ENCODE peak calls at places on chromosomes 1 and 21, in four cellular contexts. E is K562, C is GM12878, N is HepG2. Y is an unnamed sample.

GRCh38 chr1:204455063-204455830 is 39.4 kb downstream of the PIK3C2B start:
- DNase-seq in N (no peak), E (no peak), C (no peak), Y (no peak)

GRCh38 chr1:114108741-114109255 is 44.9 kb downstream of the SYT6 start:
- DNase-seq in E (no peak), C (peak; percentile 55), N (no peak), Y (no peak)

GRCh38 chr1:117638141-117638540 is 32.3 kb downstream of the TENT5C start:
- DNase-seq in N (no peak), E (peak; percentile 71), C (no peak), Y (no peak)

GRCh38 chr1:8419861-8420260 is 101.9 kb downstream of the SLC45A1 start:
- DNase-seq in N (no peak), C (no peak), E (no peak), Y (no peak)

GRCh38 chr21:35711213-35711612 is 349.1 kb downstream of the SETD4 start:
- DNase-seq in C (no peak), N (no peak), E (no peak), Y (no peak)

GRCh38 chr1:200224315-200224714 is 185.5 kb downstream of the ZNF281 start:
- DNase-seq in E (no peak), C (no peak), N (no peak), Y (no peak)

GRCh38 chr21:34640858-34641257 is 25.9 kb upstream of the RCAN1 start:
- DNase-seq in C (no peak), N (no peak), E (no peak), Y (no peak)

GRCh38 chr1:198888379-198888778 is 249.5 kb downstream of the PTPRC start:
- DNase-seq in C (no peak), E (no peak), N (no peak), Y (no peak)

GRCh38 chr1:2539312-2539907 is 9.3 kb upstream of the HES5 start:
- DNase-seq in C (no peak), N (no peak), E (peak; percentile 51), Y (peak; percentile 50)

GRCh38 chr1:26555550-26555981 is 26.0 kb downstream of the RPS6KA1 start:
- DNase-seq in N (peak; percentile 75), C (no peak), E (peak; percentile 58), Y (no peak)

GRCh38 chr21:17660449-17660848 is 47.7 kb upstream of the BTG3 start:
- DNase-seq in E (no peak), N (no peak), C (no peak), Y (no peak)

GRCh38 chr1:2777428-2778219 is 23.9 kb downstream of the TTC34 start:
- DNase-seq in E (no peak), C (no peak), N (no peak), Y (no peak)

GRCh38 chr1:32386993-32387392 is 7.2 kb downstream of the BSDC1 start:
- DNase-seq in N (no peak), E (no peak), C (no peak), Y (no peak)

GRCh38 chr1:201493757-201494617 is 12.9 kb downstream of the CSRP1 start:
- DNase-seq in N (no peak), E (no peak), C (no peak), Y (no peak)

GRCh38 chr21:29326914-29327554 is 28.3 kb downstream of the BACH1 start:
- DNase-seq in E (no peak), N (no peak), C (no peak), Y (no peak)

GRCh38 chr1:178407215-178407614 is 89.5 kb downstream of the CLEC20A start:
- DNase-seq in C (no peak), E (no peak), N (no peak), Y (no peak)

GRCh38 chr21:35469446-35469845 is 420.3 kb upstream of the RUNX1 start:
- DNase-seq in E (no peak), N (no peak), C (no peak), Y (no peak)

GRCh38 chr1:200129480-200129879 is 102.0 kb downstream of the NR5A2 start:
- DNase-seq in N (no peak), E (no peak), C (no peak), Y (no peak)

GRCh38 chr1:200183637-200184036 is 156.1 kb downstream of the NR5A2 start:
- DNase-seq in C (no peak), E (no peak), N (no peak), Y (no peak)

GRCh38 chr1:161981735-161982525 is 41.7 kb downstream of the OLFML2B start:
- DNase-seq in C (no peak), E (no peak), N (no peak), Y (no peak)

GRCh38 chr21:38048241-38048640 is 132.0 kb upstream of the KCNJ6 start:
- DNase-seq in E (no peak), N (no peak), C (no peak), Y (no peak)

GRCh38 chr21:33662046-33662445 is 19.7 kb downstream of the ITSN1 start:
- DNase-seq in E (no peak), N (no peak), C (no peak), Y (no peak)

GRCh38 chr21:38714998-38715397 is 90.7 kb upstream of the ETS2 start:
- DNase-seq in C (no peak), N (no peak), E (no peak), Y (no peak)

GRCh38 chr1:211842518-211842917 is 12.0 kb upstream of the LPGAT1 start:
- DNase-seq in E (no peak), C (no peak), N (no peak), Y (no peak)

GRCh38 chr1:243408479-243408878 is 152.6 kb downstream of the SDCCAG8 start:
- DNase-seq in N (no peak), E (no peak), C (no peak), Y (no peak)

GRCh38 chr1:243402868-243403267 is 147.0 kb downstream of the SDCCAG8 start:
- DNase-seq in N (no peak), E (no peak), C (no peak), Y (no peak)

GRCh38 chr1:243409284-243409683 is 153.4 kb downstream of the SDCCAG8 start:
- DNase-seq in C (no peak), N (peak; percentile 2), E (no peak), Y (no peak)

GRCh38 chr1:243411472-243411871 is 155.6 kb downstream of the SDCCAG8 start:
- DNase-seq in N (no peak), C (no peak), E (no peak), Y (no peak)

GRCh38 chr1:243407284-243408018 is 151.6 kb downstream of the SDCCAG8 start:
- DNase-seq in E (no peak), C (no peak), N (no peak), Y (no peak)
- TF ChIP-seq TARDBP in E (no peak), C (no peak), N (no peak), Y (no peak)

DNA sequence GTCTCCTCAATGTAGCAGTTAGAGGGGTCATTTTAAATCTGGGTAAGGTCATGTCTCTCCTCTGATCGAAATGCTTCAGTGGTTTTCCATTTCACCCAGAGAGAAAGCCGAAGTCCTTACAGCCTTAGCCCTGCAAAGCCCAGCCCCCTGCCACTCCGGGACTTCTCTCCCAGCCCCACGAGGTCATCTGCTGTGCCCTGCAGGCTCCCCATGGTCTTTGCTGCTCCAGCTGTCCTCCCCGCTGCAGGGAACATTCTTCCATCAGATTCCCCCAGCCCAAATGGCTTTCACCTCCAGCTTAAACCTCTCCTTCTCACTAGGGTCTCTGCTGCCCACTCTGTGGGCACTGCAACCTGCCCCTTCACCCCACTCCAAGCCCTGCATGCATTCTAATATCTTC is 626.5 kb downstream of the NPHP4 start:
- DNase-seq in C (no peak), N (no peak), E (no peak), Y (no peak)
- TF ChIP-seq TARDBP in C (no peak), N (no peak), E (no peak), Y (no peak)

GRCh38 chr1:234065794-234066447 is 161.4 kb downstream of the SLC35F3 start:
- DNase-seq in E (peak; percentile 82), N (peak; percentile 40), C (peak; percentile 7), Y (peak; percentile 84)
- TF ChIP-seq TARDBP in E (no peak), N (no peak), C (no peak), Y (no peak)

DNA sequence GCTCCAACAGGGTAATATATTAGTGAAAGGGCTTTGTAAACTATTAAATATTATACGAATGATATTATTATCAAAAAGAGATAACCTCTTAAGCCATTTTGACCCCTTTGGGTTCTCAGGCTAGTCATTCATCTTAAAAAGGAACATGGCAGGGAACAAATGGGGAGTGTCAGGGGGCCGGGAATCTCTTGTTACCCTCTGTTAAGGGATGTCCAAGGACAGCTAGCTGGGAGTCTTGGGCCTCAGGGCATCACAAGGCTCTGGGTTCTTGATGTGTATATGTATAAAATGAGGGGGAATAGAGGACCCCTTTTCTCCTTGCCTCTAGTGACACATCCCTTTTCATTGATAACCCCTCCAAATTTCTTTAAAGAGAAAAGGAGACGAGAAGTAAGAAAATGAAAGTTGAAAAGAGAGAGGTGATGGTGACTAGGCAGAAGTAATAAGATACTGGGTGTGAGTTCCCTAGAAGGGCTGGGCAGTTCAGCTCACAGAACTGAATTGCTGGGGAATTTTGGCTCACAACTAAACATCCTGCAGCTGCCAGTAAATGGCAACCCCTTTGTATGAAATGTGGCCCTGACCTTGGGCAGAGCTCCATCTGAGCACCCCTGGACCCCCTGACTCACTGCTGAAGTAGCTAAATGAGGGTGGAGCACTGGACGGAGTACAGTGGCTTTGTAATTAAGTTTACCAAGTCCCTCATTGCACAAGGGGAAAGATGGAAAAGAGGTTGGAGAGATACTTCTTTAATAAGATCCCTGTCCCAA is 20.0 kb upstream of the ZNF326 start:
- DNase-seq in E (no peak), C (no peak), N (peak; percentile 28), Y (no peak)
- TF ChIP-seq TARDBP in E (no peak), C (no peak), N (no peak), Y (no peak)

DNA sequence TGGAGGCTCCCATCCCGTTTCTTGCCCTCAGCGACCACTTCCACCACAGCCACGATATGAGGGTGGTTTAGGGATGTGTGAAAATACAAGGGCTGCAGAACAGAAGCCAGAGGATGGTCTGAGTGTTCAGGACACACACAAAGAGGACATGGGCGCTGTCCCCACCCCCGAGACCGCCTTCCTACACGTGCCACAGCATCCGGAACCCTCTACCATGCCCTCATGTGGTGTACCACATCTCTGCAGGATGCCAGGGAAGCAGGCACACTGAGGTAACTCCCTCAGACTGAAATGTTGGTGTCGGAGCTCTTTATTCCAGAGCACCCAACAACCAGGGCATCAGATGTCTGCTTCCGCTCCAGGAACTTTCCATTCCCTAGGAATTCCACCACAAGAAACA is 23.1 kb downstream of the NPHP4 start:
- DNase-seq in N (no peak), E (no peak), C (no peak), Y (no peak)
- TF ChIP-seq TARDBP in N (no peak), E (no peak), C (no peak), Y (no peak)

DNA sequence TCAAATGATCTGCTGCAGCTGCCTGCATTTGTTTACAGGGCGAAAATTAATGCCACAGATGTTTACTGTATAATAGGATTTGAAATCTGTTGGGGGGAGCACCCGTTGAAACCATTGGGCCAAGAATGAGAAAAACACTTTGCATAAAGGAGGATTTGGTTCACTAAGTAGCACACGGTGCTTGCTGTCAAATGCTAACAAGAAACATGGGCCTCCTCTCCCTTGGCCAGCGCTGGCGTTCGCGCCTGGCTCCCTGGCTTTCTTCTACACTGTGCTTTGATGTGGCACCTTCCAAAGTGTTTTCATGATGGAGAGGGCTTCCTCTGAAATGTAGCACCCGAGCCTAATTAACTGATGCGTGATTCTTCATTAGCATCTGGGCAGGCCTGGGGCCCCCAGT is 365.7 kb downstream of the CAMTA1 start:
- DNase-seq in N (no peak), C (no peak), E (no peak), Y (no peak)
- TF ChIP-seq TARDBP in N (no peak), C (no peak), E (no peak), Y (no peak)